ENCODE peak calls at places on chromosomes 2 and 18, in five cellular contexts. F is sigmoid colon; R is globus pallidus; C is NCI-H2081; A is stimulated activated CD4-positive, alpha-beta T cell treated with anti-CD3 and anti-CD28 coated beads, Interleukin-1b, Interleukin-23, amount 100 ng/mL, for 24 hours. G is an unnamed sample.

GRCh38 chr2:98585386-98585785 is 22.9 kb downstream of the COA5 start:
- DNase-seq in C (no peak), A (no peak), R (no peak), F (no peak), G (no peak)

GRCh38 chr18:57122906-57123510 is 23.9 kb upstream of the BOD1L2 start:
- DNase-seq in R (no peak), C (no peak), F (no peak), A (no peak), G (no peak)

GRCh38 chr2:233332125-233332524 is 22.2 kb upstream of the DGKD start:
- DNase-seq in C (no peak), F (no peak), R (no peak), A (no peak), G (no peak)

GRCh38 chr18:62531078-62531477 is 8.3 kb downstream of the ZCCHC2 start:
- DNase-seq in C (no peak), F (no peak), A (no peak), R (peak), G (no peak)

GRCh38 chr2:46076251-46076650 is 221.0 kb upstream of the EPAS1 start:
- DNase-seq in C (no peak), A (no peak), R (no peak), F (peak), G (no peak)

GRCh38 chr2:43894743-43895142 is 56.0 kb downstream of the ABCG8 start:
- DNase-seq in F (no peak), C (no peak), A (no peak), R (no peak), G (no peak)

GRCh38 chr2:95352291-95353054 is 50.0 kb upstream of the FAHD2A start:
- DNase-seq in C (no peak), A (no peak), R (no peak), F (peak), G (no peak)

GRCh38 chr2:37771600-37772088 is 100.2 kb upstream of the CDC42EP3 start:
- DNase-seq in F (peak), R (no peak), C (no peak), A (no peak), G (no peak)

GRCh38 chr18:49898421-49898820 is 85.1 kb upstream of the ACAA2 start:
- DNase-seq in F (no peak), A (peak), C (no peak), R (peak), G (peak)

GRCh38 chr2:65024149-65024829 is 31.9 kb upstream of the CEP68 start:
- DNase-seq in C (no peak), F (no peak), A (no peak), R (no peak), G (no peak)

G was measured in GM20000.